ENCODE peak calls at places on chromosomes 7 and 10, in ten cellular contexts. M is progenitor cell of endocrine pancreas, H is pancreas, O is endothelial cell, G is Peyer's patch, X is left lung, S is MCF 10A, W is foreskin fibroblast, Q is DND-41, P is RWPE1. R is an unnamed sample.

GRCh38 chr7:5424689-5425506 is 1.3 kb upstream of the TNRC18 start:
- DNase-seq in X (peak; percentile 91), H (peak; percentile 50), W (peak; percentile 57), Q (peak; percentile 19), G (no peak), P (no peak), O (peak; percentile 42), M (no peak), S (peak; percentile 58), R (no peak)

GRCh38 chr7:41261081-41261480 is 441.8 kb downstream of the INHBA start:
- DNase-seq in M (no peak), W (no peak), S (no peak), O (no peak), P (no peak), G (no peak), X (no peak), H (no peak), Q (no peak), R (no peak)

GRCh38 chr10:100535715-100536353 is at the start of gene HIF1AN:
- DNase-seq in P (peak; percentile 97), Q (peak; percentile 93), O (peak; percentile 79), H (peak; percentile 91), W (peak; percentile 89), G (peak; percentile 86), S (peak; percentile 94), M (peak; percentile 68), X (peak; percentile 93), R (peak; percentile 96)

GRCh38 chr7:13288516-13288915 is 601.1 kb downstream of the ARL4A start:
- DNase-seq in X (no peak), P (no peak), G (no peak), W (no peak), O (no peak), Q (no peak), S (peak; percentile 11), M (no peak), H (no peak), R (no peak)

GRCh38 chr10:62873866-62874265 is 57.7 kb upstream of the EGR2 start:
- DNase-seq in W (no peak), G (no peak), S (no peak), O (no peak), Q (no peak), H (no peak), M (no peak), P (no peak), X (no peak), R (peak; percentile 45)

GRCh38 chr7:156472267-156472666 is 168.3 kb upstream of the RNF32 start:
- DNase-seq in P (no peak), H (no peak), W (no peak), S (no peak), G (no peak), O (no peak), X (no peak), M (no peak), Q (no peak), R (no peak)

GRCh38 chr7:113945018-113945938 is 26.5 kb upstream of the PPP1R3A start:
- DNase-seq in H (no peak), P (no peak), S (peak; percentile 55), G (no peak), O (no peak), Q (no peak), W (no peak), M (no peak), X (no peak), R (no peak)

GRCh38 chr10:37654466-37654865 is 202.9 kb downstream of the ZNF248 start:
- DNase-seq in M (no peak), G (no peak), Q (no peak), P (no peak), H (no peak), X (no peak), W (no peak), O (no peak), S (no peak), R (no peak)

GRCh38 chr7:148340881-148341280 is 249.7 kb upstream of the C7orf33 start:
- DNase-seq in X (no peak), G (no peak), M (no peak), H (no peak), S (no peak), P (no peak), W (no peak), O (no peak), Q (no peak), R (no peak)

GRCh38 chr10:125035136-125035535 is 93.2 kb downstream of the ZRANB1 start:
- DNase-seq in O (no peak), Q (no peak), P (peak; percentile 64), X (no peak), H (no peak), M (no peak), S (peak; percentile 61), G (no peak), W (peak; percentile 90), R (no peak)

GRCh38 chr10:54159924-54160323 is 641.1 kb downstream of the PCDH15 start:
- DNase-seq in Q (no peak), W (no peak), S (no peak), G (no peak), X (no peak), M (no peak), H (no peak), O (no peak), P (no peak), R (no peak)

GRCh38 chr7:23654508-23654907 is 25.5 kb upstream of the FAM221A start:
- DNase-seq in M (no peak), S (peak; percentile 25), P (no peak), H (peak; percentile 35), X (no peak), O (no peak), W (peak; percentile 9), G (no peak), Q (peak; percentile 12), R (peak; percentile 9)
- TF ChIP-seq CTCF in M (no peak), S (no peak), P (no peak), H (peak; percentile 32), X (no peak), O (no peak), W (peak; percentile 30), G (no peak), Q (peak; percentile 49), R (no peak)

DNA sequence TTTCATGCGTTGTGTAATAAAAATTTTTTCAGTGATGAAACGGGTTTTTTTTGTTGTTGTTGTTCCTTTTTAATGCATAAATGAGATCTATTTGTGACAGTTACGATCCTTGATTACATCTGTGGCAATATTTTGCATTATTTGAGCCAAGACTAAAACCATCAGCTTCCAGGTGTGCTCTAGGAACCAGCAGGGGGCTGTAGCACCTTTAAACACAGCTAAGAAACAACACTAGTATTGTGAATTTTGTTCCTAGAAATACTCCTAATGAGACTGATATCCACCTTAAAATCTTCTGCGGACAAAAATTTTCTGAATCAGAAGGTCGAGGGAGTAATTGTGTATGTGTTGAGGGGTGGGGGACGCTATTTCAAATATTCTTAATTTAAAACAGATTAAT is 52.6 kb downstream of the FGFBP3 start:
- DNase-seq in O (no peak), Q (no peak), M (no peak), W (no peak), X (no peak), S (peak; percentile 37), P (no peak), H (no peak), G (no peak), R (peak; percentile 26)
- TF ChIP-seq CTCF in O (no peak), Q (peak; percentile 48), M (peak; percentile 69), W (peak; percentile 34), X (peak; percentile 11), S (peak; percentile 32), P (peak; percentile 39), H (no peak), G (no peak), R (peak; percentile 36)

GRCh38 chr10:123663522-123663921 is 2.6 kb upstream of the GPR26 start:
- DNase-seq in O (no peak), X (no peak), H (no peak), G (no peak), M (no peak), W (no peak), P (no peak), Q (no peak), S (no peak), R (no peak)
- TF ChIP-seq CTCF in O (no peak), X (no peak), H (no peak), G (no peak), M (no peak), W (no peak), P (no peak), Q (no peak), S (no peak), R (no peak)

DNA sequence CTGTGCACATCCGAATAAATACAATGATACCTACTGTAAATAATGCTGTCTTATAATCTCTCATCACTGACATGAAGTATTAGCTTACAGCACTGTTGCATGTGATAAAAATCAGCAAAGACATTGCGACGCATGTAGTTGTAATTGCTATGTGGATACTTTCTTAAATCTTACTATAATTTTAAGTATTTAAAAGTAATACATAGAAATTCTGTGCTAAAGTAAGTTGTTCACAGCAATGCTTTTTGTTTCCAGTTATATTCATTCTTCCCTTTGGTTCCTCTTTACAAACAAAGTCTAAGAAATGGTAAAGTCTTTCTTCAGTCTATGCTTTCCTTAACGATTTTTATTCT is 113.7 kb upstream of the DGKB start:
- DNase-seq in G (no peak), X (no peak), P (no peak), H (no peak), O (no peak), S (no peak), M (no peak), W (no peak), Q (no peak), R (no peak)
- TF ChIP-seq CTCF in G (no peak), X (no peak), P (no peak), H (no peak), O (peak; percentile 17), S (no peak), M (no peak), W (no peak), Q (no peak), R (no peak)

DNA sequence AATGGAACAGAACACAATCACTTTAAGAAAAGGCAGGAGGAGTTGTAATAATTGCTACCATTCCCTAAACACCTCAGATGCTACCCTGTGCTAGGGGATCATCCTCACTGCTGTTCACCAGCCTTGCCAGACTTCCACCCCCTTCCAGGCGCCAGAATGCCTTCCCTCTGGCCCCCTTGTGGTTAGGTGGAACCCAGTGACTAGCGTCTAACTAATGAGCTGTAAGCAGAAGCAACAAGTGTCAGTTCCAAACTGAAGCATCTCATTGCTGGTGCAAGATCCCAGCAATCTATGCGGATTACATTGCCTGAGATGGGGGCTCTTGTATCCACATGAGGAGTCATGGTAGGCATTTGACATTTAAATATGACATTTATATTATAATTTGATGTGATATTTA is 86.6 kb downstream of the FRMD4A start:
- DNase-seq in W (no peak), M (no peak), S (no peak), X (no peak), O (peak; percentile 8), P (no peak), G (no peak), H (no peak), Q (peak; percentile 6), R (no peak)
- TF ChIP-seq CTCF in W (no peak), M (peak; percentile 35), S (no peak), X (no peak), O (peak; percentile 11), P (no peak), G (no peak), H (no peak), Q (no peak), R (no peak)

GRCh38 chr7:101319401-101319800 is 2.2 kb downstream of the IFT22 start:
- DNase-seq in X (peak; percentile 1), O (no peak), M (no peak), H (no peak), P (no peak), W (no peak), G (no peak), S (no peak), Q (no peak), R (no peak)

GRCh38 chr7:101315336-101315735 is 6.3 kb downstream of the IFT22 start:
- DNase-seq in S (peak; percentile 61), G (no peak), W (peak; percentile 29), M (no peak), O (peak; percentile 56), X (no peak), H (no peak), Q (peak; percentile 55), P (no peak), R (peak; percentile 74)
- TF ChIP-seq CTCF in S (peak; percentile 51), G (no peak), W (peak; percentile 62), M (peak; percentile 79), O (peak; percentile 84), X (peak; percentile 59), H (peak; percentile 50), Q (peak; percentile 74), P (peak; percentile 56), R (peak; percentile 83)